ENCODE peak calls at places on chromosomes 2 and 18, in four cellular contexts. S is lung microvascular endothelial cell, X is keratinocyte, P is naive B cell. N is an unnamed sample.

GRCh38 chr2:110211938-110212858 is at the start of gene MTLN:
- DNase-seq in S (peak; percentile 73), X (no peak), P (peak; percentile 75), N (peak; percentile 73)

GRCh38 chr2:38075436-38076249 is at the start of gene CYP1B1:
- DNase-seq in S (no peak), X (no peak), P (no peak), N (no peak)

GRCh38 chr2:226767056-226767813 is 32.4 kb downstream of the IRS1 start:
- DNase-seq in S (no peak), X (no peak), P (no peak), N (peak; percentile 40)

GRCh38 chr2:180753809-180754761 is 226.3 kb upstream of the UBE2E3 start:
- DNase-seq in S (no peak), X (peak; percentile 25), P (no peak), N (no peak)

GRCh38 chr2:76009484-76009883 is 298.8 kb upstream of the GCFC2 start:
- DNase-seq in S (no peak), X (no peak), P (no peak), N (no peak)

GRCh38 chr2:119520696-119521436 is 3.4 kb downstream of the SCTR start:
- DNase-seq in S (no peak), X (no peak), P (no peak), N (peak; percentile 37)

GRCh38 chr2:175931751-175932295 is 70.2 kb downstream of the LNPK start:
- DNase-seq in S (no peak), X (no peak), P (no peak), N (no peak)

GRCh38 chr18:54351186-54351585 is 6.5 kb downstream of the STARD6 start:
- DNase-seq in S (peak; percentile 68), X (no peak), P (no peak), N (no peak)

GRCh38 chr18:8139971-8140406 is 469.2 kb upstream of the RAB12 start:
- DNase-seq in S (no peak), X (no peak), P (no peak), N (peak; percentile 9)

GRCh38 chr2:30427606-30428005 is 19.4 kb upstream of the LCLAT1 start:
- DNase-seq in S (peak; percentile 83), X (no peak), P (no peak), N (no peak)

GRCh38 chr2:132253496-132254305 is 91.9 kb upstream of the ANKRD30BL start:
- DNase-seq in S (no peak), X (no peak), P (no peak), N (no peak)

GRCh38 chr2:187985923-187986322 is 305.8 kb upstream of the GULP1 start:
- DNase-seq in S (peak; percentile 4), X (no peak), P (no peak), N (no peak)

GRCh38 chr2:120543899-120544298 is 191.8 kb upstream of the GLI2 start:
- DNase-seq in S (peak; percentile 81), X (no peak), P (no peak), N (no peak)

GRCh38 chr2:240982821-240983281 is 15.6 kb upstream of the SNED1 start:
- DNase-seq in S (no peak), X (no peak), P (no peak), N (no peak)

GRCh38 chr18:48934708-48935432 is 15.9 kb downstream of the SMAD7 start:
- DNase-seq in S (peak; percentile 78), X (no peak), P (no peak), N (peak; percentile 58)

GRCh38 chr2:37590119-37590571 is 81.3 kb downstream of the CDC42EP3 start:
- DNase-seq in S (no peak), X (no peak), P (no peak), N (peak; percentile 93)

GRCh38 chr2:101624706-101625332 is 72.7 kb upstream of the MAP4K4 start:
- DNase-seq in S (no peak), X (no peak), P (no peak), N (no peak)

GRCh38 chr2:220090050-220090449 is 462.6 kb downstream of the SLC4A3 start:
- DNase-seq in S (no peak), X (no peak), P (no peak), N (no peak)

GRCh38 chr2:172179045-172179742 is 76.5 kb upstream of the DLX2 start:
- DNase-seq in S (no peak), X (no peak), P (no peak), N (no peak)

GRCh38 chr2:184463866-184464248 is 134.5 kb upstream of the ZNF804A start:
- DNase-seq in S (no peak), X (no peak), P (no peak), N (no peak)

GRCh38 chr2:240570531-240571313 is 2.4 kb downstream of the RNPEPL1 start:
- DNase-seq in S (no peak), X (no peak), P (no peak), N (no peak)

GRCh38 chr2:26587966-26588365 is 53.2 kb downstream of the CIB4 start:
- DNase-seq in S (no peak), X (no peak), P (no peak), N (no peak)

GRCh38 chr18:2846241-2846637 is 567 bp upstream of the EMILIN2 start:
- DNase-seq in S (no peak), X (no peak), P (no peak), N (no peak)

GRCh38 chr2:120736955-120737801 is 1.5 kb downstream of the GLI2 start:
- DNase-seq in S (peak; percentile 33), X (no peak), P (no peak), N (peak; percentile 83)

GRCh38 chr2:9630001-9630749 is 622 bp downstream of the YWHAQ start:
- DNase-seq in S (peak; percentile 76), X (no peak), P (peak; percentile 72), N (peak; percentile 87)

GRCh38 chr2:170221317-170222288 is 43.7 kb downstream of the MYO3B start:
- DNase-seq in S (peak; percentile 41), X (peak; percentile 23), P (no peak), N (peak; percentile 34)

GRCh38 chr2:239022437-239023260 is 174.8 kb downstream of the TWIST2 start:
- DNase-seq in S (no peak), X (no peak), P (no peak), N (no peak)

GRCh38 chr2:115160523-115161521 is 718.4 kb downstream of the DPP10 start:
- DNase-seq in S (no peak), X (no peak), P (no peak), N (peak; percentile 70)

GRCh38 chr2:42386684-42387083 is 25.7 kb upstream of the COX7A2L start:
- DNase-seq in S (no peak), X (no peak), P (no peak), N (no peak)

GRCh38 chr18:46793565-46793964 is 36.7 kb upstream of the ST8SIA5 start:
- DNase-seq in S (no peak), X (no peak), P (no peak), N (no peak)

GRCh38 chr2:162537651-162538050 is 193.7 kb downstream of the GCA start:
- DNase-seq in S (no peak), X (no peak), P (no peak), N (no peak)

GRCh38 chr2:53303012-53303578 is 464.5 kb upstream of the CHAC2 start:
- DNase-seq in S (no peak), X (no peak), P (no peak), N (no peak)